ENCODE peak calls at places on chromosomes 11 and 22, in ten cellular contexts. C is ACHN; R is memory B cell; Z is stimulated activated naive CD8-positive, alpha-beta T cell treated with anti-CD3 and anti-CD28 coated beads, Interleukin-15, amount 100 ng/mL, for 72 hours; O is astrocyte of the spinal cord; G is Calu3; T is stomach; H is anterior cingulate cortex; Q is NCI-H1105 treated with DMSO at 0.1 percent for 48 hours; D is mesendoderm. Y is an unnamed sample.

GRCh38 chr11:120717042-120717441 is 205.5 kb downstream of the GRIK4 start:
- DNase-seq in H (no peak), G (no peak), D (no peak), Z (no peak), C (no peak), R (no peak), Q (no peak), O (no peak), T (no peak), Y (no peak)

GRCh38 chr11:6911946-6912345 is 8.9 kb upstream of the OR2D3 start:
- DNase-seq in T (no peak), D (no peak), C (no peak), G (no peak), Z (no peak), Q (no peak), O (peak), R (no peak), H (no peak), Y (no peak)

GRCh38 chr11:110968348-110969062 is 256.3 kb upstream of the ARHGAP20 start:
- DNase-seq in Z (no peak), G (no peak), R (no peak), T (no peak), D (no peak), Q (no peak), H (no peak), O (peak), C (no peak), Y (no peak)

GRCh38 chr22:43249789-43250188 is 62.9 kb upstream of the TTLL12 start:
- DNase-seq in Q (no peak), G (peak), O (no peak), R (no peak), D (no peak), Z (no peak), H (no peak), C (no peak), T (no peak), Y (no peak)

GRCh38 chr22:30701872-30702271 is 7.2 kb downstream of the OSBP2 start:
- DNase-seq in C (no peak), T (no peak), G (no peak), O (peak), Q (no peak), R (no peak), D (no peak), H (no peak), Z (no peak), Y (no peak)

GRCh38 chr11:133830931-133831907 is 14.1 kb downstream of the SPATA19 start:
- DNase-seq in Z (no peak), G (no peak), D (no peak), Q (peak), C (no peak), O (no peak), T (no peak), H (no peak), R (no peak), Y (no peak)

GRCh38 chr11:9982127-9982795 is 311.8 kb downstream of the SBF2 start:
- DNase-seq in Q (no peak), C (no peak), H (peak), D (no peak), T (no peak), R (no peak), Z (no peak), G (no peak), O (peak), Y (no peak)

GRCh38 chr11:128931066-128931465 is 11.6 kb downstream of the TP53AIP1 start:
- DNase-seq in Q (no peak), H (no peak), R (no peak), G (no peak), Z (no peak), T (no peak), O (no peak), D (no peak), C (no peak), Y (no peak)

GRCh38 chr11:74932797-74933196 is 16.1 kb downstream of the XRRA1 start:
- DNase-seq in H (no peak), R (no peak), D (no peak), T (no peak), O (peak), Q (no peak), C (no peak), Z (no peak), G (no peak), Y (no peak)

GRCh38 chr11:123054301-123055065 is 7.5 kb downstream of the HSPA8 start:
- DNase-seq in R (no peak), H (no peak), O (peak), G (no peak), Z (no peak), D (peak), T (no peak), Q (peak), C (peak), Y (no peak)

GRCh38 chr11:61966673-61967176 is 709 bp downstream of the FTH1 start:
- DNase-seq in T (no peak), D (peak), G (no peak), Q (no peak), Z (no peak), O (peak), R (no peak), H (no peak), C (no peak), Y (no peak)

GRCh38 chr22:31752096-31752847 is 1.5 kb upstream of the DEPDC5 start:
- DNase-seq in O (no peak), G (no peak), R (no peak), T (no peak), C (no peak), Z (no peak), H (no peak), D (no peak), Q (no peak), Y (no peak)

GRCh38 chr11:62498492-62499286 is 47.9 kb downstream of the AHNAK start:
- DNase-seq in C (no peak), T (no peak), R (no peak), Q (no peak), O (no peak), Z (no peak), D (no peak), G (no peak), H (no peak), Y (no peak)

GRCh38 chr22:39292561-39293074 is 26.8 kb downstream of the RPL3 start:
- DNase-seq in T (peak), C (peak), Q (no peak), H (peak), G (peak), Z (no peak), R (no peak), D (peak), O (peak), Y (peak)

GRCh38 chr22:41672780-41673509 is 15.7 kb downstream of the SNU13 start:
- DNase-seq in O (no peak), G (no peak), T (no peak), R (no peak), Z (no peak), Q (no peak), D (peak), C (peak), H (no peak), Y (no peak)

GRCh38 chr22:50704510-50705218 is 32.0 kb downstream of the SHANK3 start:
- DNase-seq in R (no peak), Q (no peak), C (no peak), T (no peak), D (no peak), Z (no peak), H (no peak), O (no peak), G (no peak), Y (no peak)

GRCh38 chr11:111531687-111532364 is 8.7 kb upstream of the LAYN start:
- DNase-seq in C (peak), O (peak), Z (peak), T (no peak), D (peak), Q (no peak), H (no peak), R (no peak), G (no peak), Y (peak)

GRCh38 chr11:2316963-2317244 is 15.1 kb downstream of the TSPAN32 start:
- DNase-seq in O (no peak), R (no peak), Z (no peak), T (peak), C (no peak), G (no peak), Q (no peak), H (no peak), D (no peak), Y (no peak)

GRCh38 chr11:79963886-79964660 is 523.2 kb upstream of the TENM4 start:
- DNase-seq in G (no peak), T (no peak), D (no peak), H (no peak), Q (no peak), O (no peak), R (no peak), Z (no peak), C (no peak), Y (no peak)

GRCh38 chr11:31492320-31492913 is 17.0 kb downstream of the IMMP1L start:
- DNase-seq in C (no peak), Q (no peak), H (no peak), G (no peak), D (no peak), R (no peak), Z (no peak), O (peak), T (no peak), Y (no peak)

Y was measured in hypothalamus.